ENCODE peak calls at places on chromosomes 11 and 22, in eight cellular contexts. F, H, D, I, W, B, T and Y are unnamed samples.
A peak's percentile ranks its signal among the peaks of the same experiment; 100 is the strongest.

GRCh38 chr11:90594658-90595057 is 371.8 kb upstream of the CHORDC1 start:
- DNase-seq in B (no peak), D (no peak), H (no peak), W (no peak), I (no peak), T (peak; percentile 5), F (no peak), Y (no peak)

GRCh38 chr22:37314315-37315046 is 32.2 kb downstream of the CYTH4 start:
- DNase-seq in T (no peak), D (peak; percentile 71), F (no peak), B (no peak), I (peak; percentile 81), H (no peak), W (no peak), Y (no peak)

GRCh38 chr11:69718147-69718546 is 14.3 kb upstream of the FGF19 start:
- DNase-seq in I (no peak), H (no peak), F (peak; percentile 36), W (no peak), B (no peak), T (no peak), D (peak; percentile 51), Y (no peak)

GRCh38 chr11:655036-655726 is 18.1 kb downstream of the DRD4 start:
- DNase-seq in B (no peak), I (no peak), F (no peak), W (no peak), H (no peak), D (no peak), T (peak; percentile 48), Y (peak; percentile 24)

GRCh38 chr11:73185680-73186293 is 32.3 kb upstream of the P2RY2 start:
- DNase-seq in W (no peak), D (peak; percentile 74), I (no peak), H (no peak), B (no peak), F (no peak), T (no peak), Y (peak; percentile 62)

GRCh38 chr11:45094958-45095690 is 51.3 kb upstream of the PRDM11 start:
- DNase-seq in B (no peak), D (no peak), T (no peak), F (no peak), H (peak; percentile 47), I (peak; percentile 65), W (no peak), Y (no peak)

GRCh38 chr22:35661377-35661937 is 13.2 kb downstream of the APOL6 start:
- DNase-seq in B (no peak), W (no peak), F (no peak), I (no peak), D (no peak), H (no peak), T (no peak), Y (no peak)

GRCh38 chr11:93547768-93548167 is 4.6 kb upstream of the SMCO4 start:
- DNase-seq in I (no peak), W (no peak), B (no peak), H (no peak), D (no peak), T (no peak), F (no peak), Y (no peak)

GRCh38 chr11:69963533-69964246 is 114.4 kb upstream of the ANO1 start:
- DNase-seq in F (no peak), B (no peak), D (no peak), T (no peak), W (no peak), H (no peak), I (no peak), Y (no peak)

GRCh38 chr11:8222820-8223512 is 40.7 kb downstream of the LMO1 start:
- DNase-seq in D (no peak), I (peak; percentile 59), T (no peak), H (no peak), W (no peak), F (no peak), B (no peak), Y (no peak)

GRCh38 chr11:55994525-55994924 is at the start of gene OR5F1:
- DNase-seq in T (no peak), D (no peak), B (no peak), F (no peak), I (no peak), H (no peak), W (no peak), Y (no peak)

GRCh38 chr22:44159230-44159629 is 21.5 kb upstream of the PARVG start:
- DNase-seq in D (no peak), W (no peak), T (no peak), B (no peak), F (no peak), I (peak; percentile 20), H (no peak), Y (no peak)

GRCh38 chr22:24335529-24335928 is 64.9 kb downstream of the SPECC1L start:
- DNase-seq in F (no peak), D (no peak), I (no peak), H (no peak), B (no peak), T (no peak), W (no peak), Y (no peak)

GRCh38 chr11:46671958-46672315 is 28.5 kb downstream of the ARHGAP1 start:
- DNase-seq in B (peak; percentile 8), H (no peak), T (no peak), I (no peak), W (no peak), D (no peak), F (no peak), Y (no peak)

GRCh38 chr11:29629281-29629680 is 387.5 kb downstream of the KCNA4 start:
- DNase-seq in T (no peak), I (no peak), H (no peak), F (no peak), B (no peak), D (no peak), W (no peak), Y (no peak)

GRCh38 chr22:31973739-31974138 is 29.4 kb downstream of the YWHAH start:
- DNase-seq in F (peak; percentile 46), B (no peak), I (no peak), T (peak; percentile 64), D (no peak), W (no peak), H (no peak), Y (no peak)

GRCh38 chr11:65927904-65928397 is 8.7 kb downstream of the DRAP1 start:
- DNase-seq in I (peak; percentile 89), T (no peak), B (peak; percentile 88), W (no peak), F (no peak), H (no peak), D (no peak), Y (no peak)

GRCh38 chr11:45100338-45100737 is 46.1 kb upstream of the PRDM11 start:
- DNase-seq in W (no peak), F (no peak), T (no peak), B (no peak), H (no peak), D (no peak), I (no peak), Y (no peak)

DNA sequence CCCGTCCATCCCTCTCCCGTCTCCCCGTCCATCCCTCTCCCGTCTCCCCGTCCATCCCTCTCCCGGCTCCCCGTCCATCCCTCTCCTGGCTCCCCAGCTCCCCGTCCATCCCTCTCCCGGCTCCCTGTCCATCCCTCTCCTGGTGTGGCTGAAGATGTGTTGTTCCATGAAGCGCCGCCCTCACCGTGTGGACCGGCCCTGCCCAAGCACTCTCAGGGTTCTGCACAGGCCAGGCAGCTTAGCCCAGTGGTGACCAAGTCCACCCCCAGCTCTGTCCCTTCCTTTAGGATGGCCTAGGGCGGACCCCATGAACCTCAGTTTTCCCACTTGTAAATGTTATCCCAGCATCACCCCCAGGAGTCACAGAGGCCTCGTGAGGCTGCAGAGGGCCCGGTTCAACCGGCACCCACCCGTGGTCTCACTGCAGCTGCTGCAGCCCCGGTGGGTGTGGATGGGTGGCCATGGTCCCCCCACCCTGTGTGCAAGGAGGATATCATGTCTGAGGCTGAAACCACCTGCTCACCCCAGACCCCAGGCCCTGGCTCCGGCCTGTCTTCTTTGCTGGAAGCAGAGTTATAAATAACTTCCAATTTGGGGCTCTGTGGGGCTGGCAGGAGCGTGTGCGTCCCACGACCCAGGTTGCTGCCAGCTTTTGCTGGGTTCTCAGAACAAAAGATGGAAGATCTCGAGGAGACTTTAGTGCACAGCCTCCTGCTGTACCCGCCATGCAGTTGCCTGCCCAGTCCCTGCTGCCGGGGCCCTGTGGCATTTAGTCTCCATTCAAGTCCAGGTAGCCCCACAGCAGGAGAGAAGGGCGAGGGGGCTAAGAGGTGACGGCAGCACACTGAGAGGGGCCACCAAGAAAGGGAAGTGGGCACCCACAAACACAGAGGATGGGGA is 1147.8 kb downstream of the BRD1 start:
- DNase-seq in B (peak; percentile 33), H (no peak), D (peak; percentile 61), I (no peak), W (peak; percentile 6), T (no peak), F (no peak), Y (peak; percentile 28)
- H3K9me3 ChIP-seq in B (no peaks in the 10 kb centered on the region), H (no peaks in the 10 kb centered on the region), D (no peaks in the 10 kb centered on the region), I (no peaks in the 10 kb centered on the region), W (no peaks in the 10 kb centered on the region), T (no peaks in the 10 kb centered on the region), F (no peaks in the 10 kb centered on the region), Y (no peaks in the 10 kb centered on the region)

DNA sequence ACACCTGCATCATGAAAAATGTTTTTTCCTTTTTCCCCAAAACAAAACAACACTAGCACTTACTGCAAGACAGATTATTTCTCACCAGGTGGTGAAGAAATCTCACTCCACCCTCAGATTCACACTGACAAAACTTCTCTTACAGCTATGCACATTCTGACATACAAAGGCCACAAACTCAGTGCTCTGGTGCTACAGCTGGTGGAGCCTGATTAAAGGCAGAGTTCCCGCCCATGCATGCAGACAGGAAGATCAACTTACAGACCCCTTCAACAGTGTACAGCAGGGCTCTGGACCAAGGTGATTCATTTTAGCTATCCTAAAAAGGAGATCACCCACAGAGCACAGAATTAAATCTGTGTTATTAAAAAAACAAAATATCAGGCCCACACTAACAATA is 112.6 kb downstream of the CADM1 start:
- DNase-seq in W (no peak), H (no peak), B (no peak), I (no peak), D (no peak), F (no peak), T (no peak), Y (no peak)
- H3K27me3 ChIP-seq in W (no peaks in the 10 kb centered on the region), H (no peaks in the 10 kb centered on the region), B (no peaks in the 10 kb centered on the region), I (no peaks in the 10 kb centered on the region), D (no peaks in the 10 kb centered on the region), F (no peaks in the 10 kb centered on the region), T (no peaks in the 10 kb centered on the region), Y (no peaks in the 10 kb centered on the region)

DNA sequence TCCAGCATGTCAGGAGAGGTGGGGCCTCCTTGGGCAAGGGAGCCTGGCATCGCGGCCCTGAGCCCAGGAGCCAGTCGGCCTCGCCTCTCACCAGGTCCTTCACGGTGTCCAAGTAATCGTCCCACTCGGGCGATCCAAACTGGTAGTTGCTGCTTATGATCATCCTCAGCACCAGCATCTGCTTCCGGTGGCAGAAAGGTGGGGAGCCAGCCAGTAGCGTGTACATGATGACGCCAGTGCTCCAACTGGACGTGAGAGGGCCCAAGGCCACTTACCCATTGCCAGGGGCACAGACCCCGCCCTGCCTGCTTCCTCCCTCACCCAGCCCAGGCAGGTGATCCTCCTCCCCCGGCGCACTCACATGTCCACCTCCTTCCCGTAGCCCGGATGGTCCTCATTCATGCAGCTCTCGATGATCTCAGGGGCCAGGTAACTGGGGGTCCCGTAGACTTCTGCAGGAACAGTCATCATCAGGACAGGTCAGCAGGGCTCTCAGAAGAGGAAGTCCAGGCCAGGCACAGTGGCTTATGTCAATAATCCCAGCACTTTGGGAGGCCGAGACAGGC is 214.7 kb downstream of the OR4C45 start:
- DNase-seq in F (no peak), W (peak; percentile 12), D (no peak), I (no peak), B (no peak), T (no peak), H (no peak), Y (peak; percentile 36)
- H3K9me3 ChIP-seq in F (no peaks in the 10 kb centered on the region), W (no peaks in the 10 kb centered on the region), D (peaks cover 41% of the 10 kb centered on the region), I (peaks cover 3% of the 10 kb centered on the region), B (no peaks in the 10 kb centered on the region), T (no peaks in the 10 kb centered on the region), H (no peaks in the 10 kb centered on the region), Y (no peaks in the 10 kb centered on the region)

GRCh38 chr11:76325149-76325548 is 55.8 kb downstream of the THAP12 start:
- DNase-seq in F (no peak), D (no peak), W (no peak), H (no peak), I (no peak), T (no peak), B (no peak), Y (no peak)
- H3K27me3 ChIP-seq in F (peaks cover 27% of the 10 kb centered on the region), D (peaks cover 28% of the 10 kb centered on the region), W (no peaks in the 10 kb centered on the region), H (peaks cover 3% of the 10 kb centered on the region), I (peaks cover 30% of the 10 kb centered on the region), T (no peaks in the 10 kb centered on the region), B (peaks cover 10% of the 10 kb centered on the region), Y (no peaks in the 10 kb centered on the region)